ENCODE peak calls at places on chromosomes 6 and 20, in nine cellular contexts. E is stomach, J is left ventricle myocardium inferior, T is uterus, O is heart left ventricle, H is foreskin keratinocyte, Y is H9, M is lung, G is upper lobe of left lung. I is an unnamed sample.

GRCh38 chr6:7311920-7312615 is 931 bp downstream of the SSR1 start:
- DNase-seq in E (no peak), J (no peak), T (no peak), O (no peak), H (peak), Y (no peak), M (no peak), G (no peak), I (no peak)

GRCh38 chr6:112881828-112882227 is 534.7 kb downstream of the RFPL4B start:
- DNase-seq in E (no peak), J (no peak), T (no peak), O (no peak), H (no peak), Y (no peak), M (no peak), G (no peak), I (no peak)

GRCh38 chr6:4820704-4821276 is 44.6 kb downstream of the CDYL start:
- DNase-seq in E (no peak), J (no peak), T (no peak), O (no peak), H (peak), Y (no peak), M (no peak), G (no peak), I (no peak)

GRCh38 chr6:26124550-26125014 is 37.4 kb downstream of the HFE start:
- DNase-seq in E (no peak), J (no peak), T (no peak), O (no peak), H (no peak), Y (no peak), M (no peak), G (no peak), I (no peak)

GRCh38 chr6:151447237-151447636 is 4.7 kb downstream of the RMND1 start:
- DNase-seq in E (no peak), J (no peak), T (no peak), O (no peak), H (no peak), Y (no peak), M (no peak), G (no peak), I (no peak)

GRCh38 chr20:53390780-53391179 is 202.9 kb downstream of the ZNF217 start:
- DNase-seq in E (no peak), J (no peak), T (no peak), O (no peak), H (no peak), Y (no peak), M (no peak), G (no peak), I (no peak)

GRCh38 chr6:109252261-109253041 is 129.8 kb downstream of the CD164 start:
- DNase-seq in E (no peak), J (no peak), T (no peak), O (no peak), H (no peak), Y (no peak), M (no peak), G (no peak), I (no peak)

GRCh38 chr6:90534337-90535025 is 52.4 kb downstream of the MAP3K7 start:
- DNase-seq in E (no peak), J (no peak), T (no peak), O (no peak), H (no peak), Y (no peak), M (no peak), G (no peak), I (no peak)

DNA sequence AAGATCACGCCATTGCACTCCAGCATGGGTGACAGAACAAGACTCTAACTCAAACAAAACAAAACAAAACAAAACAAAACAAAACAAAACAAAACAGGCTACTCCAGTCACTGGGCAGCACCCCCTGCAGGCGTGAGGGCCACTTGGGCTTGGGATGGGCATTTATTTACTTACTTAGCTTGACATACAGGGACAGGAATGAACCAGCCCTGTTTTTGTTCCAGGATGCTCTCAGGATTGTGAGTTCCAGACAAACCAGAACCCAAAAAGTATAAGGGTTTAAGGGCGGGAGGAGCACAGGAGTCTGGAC is 4.0 kb upstream of the PTPN1 start:
- DNase-seq in E (no peak), J (no peak), T (no peak), O (no peak), H (no peak), Y (no peak), M (no peak), G (no peak), I (no peak)
- TF ChIP-seq CTCF in E (no peak), J (no peak), T (no peak), O (no peak), H (peak), Y (peak), M (no peak), G (no peak), I (no peak)

GRCh38 chr6:20746805-20747204 is 212.5 kb downstream of the CDKAL1 start:
- DNase-seq in E (no peak), J (no peak), T (no peak), O (no peak), H (no peak), Y (no peak), M (no peak), G (no peak), I (no peak)
- H3K27ac ChIP-seq in E (no peak), J (no peak), T (no peak), O (no peak), H (no peak), Y (no peak), M (no peak), G (no peak), I (no peak)

DNA sequence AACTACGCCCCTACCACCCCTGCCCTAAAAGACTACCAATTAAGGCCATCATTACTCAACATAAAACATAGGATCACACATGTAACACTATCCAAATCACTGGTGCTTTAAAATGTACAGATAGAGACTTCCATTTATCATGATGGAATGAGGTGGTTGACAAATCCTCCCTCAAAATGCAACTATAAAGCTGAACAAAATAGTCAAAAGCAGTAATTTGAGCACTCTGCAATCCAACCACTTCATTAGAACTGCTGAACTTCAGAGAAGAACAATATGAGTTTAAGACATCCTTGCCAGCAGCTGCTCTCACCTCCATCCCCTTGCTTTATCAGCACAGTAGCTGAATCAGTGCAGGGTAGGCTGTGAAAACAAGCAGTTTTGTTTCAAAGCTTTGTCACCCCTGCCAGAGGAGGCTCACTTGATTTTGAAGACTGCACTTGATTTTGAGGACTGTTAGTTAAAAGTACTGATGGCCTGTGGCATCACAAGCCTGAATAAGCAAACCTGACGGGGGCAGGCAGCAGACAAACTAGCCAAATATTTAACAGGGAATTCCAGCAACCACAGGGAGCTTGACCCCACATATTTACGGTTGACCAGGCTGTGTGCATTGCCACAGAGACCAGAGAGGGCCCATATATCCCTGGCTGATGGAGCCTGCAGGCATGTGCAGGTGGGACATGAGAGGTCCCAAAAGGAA is 97.6 kb downstream of the PDSS2 start:
- DNase-seq in E (no peak), J (no peak), T (no peak), O (no peak), H (no peak), Y (no peak), M (no peak), G (no peak), I (no peak)
- TF ChIP-seq CTCF in E (no peak), J (no peak), T (no peak), O (no peak), H (no peak), Y (no peak), M (no peak), G (no peak), I (no peak)

GRCh38 chr6:157521665-157522335 is 140.8 kb downstream of the ZDHHC14 start:
- DNase-seq in E (no peak), J (no peak), T (no peak), O (no peak), H (no peak), Y (no peak), M (no peak), G (no peak), I (no peak)
- H3K27ac ChIP-seq in E (no peak), J (no peak), T (no peak), O (no peak), H (no peak), Y (no peak), M (no peak), G (no peak), I (no peak)

GRCh38 chr20:59458645-59459044 is 145.7 kb upstream of the PHACTR3 start:
- DNase-seq in E (no peak), J (no peak), T (no peak), O (no peak), H (no peak), Y (no peak), M (no peak), G (peak), I (no peak)

GRCh38 chr20:59453634-59454241 is 150.6 kb upstream of the PHACTR3 start:
- DNase-seq in E (no peak), J (peak), T (no peak), O (peak), H (no peak), Y (no peak), M (no peak), G (no peak), I (no peak)

GRCh38 chr20:59452856-59453255 is 151.5 kb upstream of the PHACTR3 start:
- DNase-seq in E (no peak), J (no peak), T (no peak), O (no peak), H (no peak), Y (no peak), M (no peak), G (no peak), I (no peak)

GRCh38 chr20:59456342-59457132 is 147.8 kb upstream of the PHACTR3 start:
- DNase-seq in E (no peak), J (no peak), T (no peak), O (no peak), H (no peak), Y (no peak), M (no peak), G (no peak), I (no peak)

DNA sequence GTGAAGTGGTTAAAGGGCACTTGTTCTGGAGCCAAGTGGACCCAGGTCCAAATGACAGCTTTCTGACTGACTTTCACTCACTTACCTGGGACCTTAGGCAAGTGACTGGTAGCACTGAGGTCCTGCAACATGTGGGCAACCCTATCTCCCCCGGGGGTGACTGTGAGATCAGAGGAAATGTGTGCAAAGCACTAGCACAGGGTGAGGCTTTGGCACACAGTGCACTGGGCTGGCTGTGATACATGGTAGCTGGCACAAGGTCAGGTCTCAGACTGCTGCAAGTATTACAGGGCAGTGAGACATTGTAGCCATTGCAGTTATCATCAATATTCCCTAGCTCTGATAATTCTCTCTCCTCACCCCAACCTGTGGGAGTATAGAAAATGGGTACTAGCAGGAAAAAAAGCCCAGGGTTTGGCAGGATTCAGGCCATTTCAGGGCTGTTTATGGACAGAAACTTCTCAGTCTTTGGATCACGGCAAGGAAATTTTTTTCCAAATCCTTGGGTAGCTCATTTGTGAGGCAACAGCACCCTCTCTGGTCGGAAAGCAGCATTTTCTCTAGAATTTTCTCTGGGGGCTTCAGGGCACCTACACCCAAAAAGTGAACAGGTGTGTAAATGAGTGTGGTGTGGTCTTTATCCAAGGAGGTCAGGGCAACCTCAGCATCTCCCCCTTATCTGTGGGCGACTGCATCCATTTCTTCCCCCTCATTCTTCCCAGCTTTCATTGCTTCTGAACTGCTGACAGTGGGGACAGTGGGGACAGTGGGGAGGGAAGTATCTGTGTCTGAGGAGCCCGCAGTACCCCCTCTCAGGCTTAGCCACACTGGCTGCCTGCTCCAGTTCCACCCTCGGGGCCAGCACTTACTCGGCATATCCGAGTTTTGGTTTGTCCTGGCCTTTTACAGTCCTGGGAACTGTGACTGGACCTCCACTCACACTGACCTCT is 148.7 kb upstream of the PHACTR3 start:
- DNase-seq in E (peak), J (peak), T (no peak), O (peak), H (peak), Y (no peak), M (no peak), G (no peak), I (peak)
- TF ChIP-seq CTCF in E (peak), J (peak), T (peak), O (peak), H (peak), Y (peak), M (peak), G (peak), I (peak)

I was measured in RWPE1.